ENCODE peak calls at places on chromosomes 13 and 19, in four cellular contexts. One of them, this sample, is unnamed.

GRCh38 chr19:30222993-30223865 is 149.0 kb upstream of the ZNF536 start:
- DNase-seq in GM12878: no peak
- DNase-seq in K562: no peak
- DNase-seq in H1: no peak
- DNase-seq in this sample: no peak

GRCh38 chr13:108342369-108343289 is 73.1 kb downstream of the TNFSF13B start:
- DNase-seq in GM12878: peak; percentile 3
- DNase-seq in K562: no peak
- DNase-seq in H1: no peak
- DNase-seq in this sample: peak; percentile 35

GRCh38 chr13:110648848-110649421 is 33.6 kb downstream of the NAXD start:
- DNase-seq in K562: no peak
- DNase-seq in H1: no peak
- DNase-seq in GM12878: no peak
- DNase-seq in this sample: no peak

GRCh38 chr13:52371736-52372247 is 34.2 kb downstream of the THSD1 start:
- DNase-seq in K562: no peak
- DNase-seq in H1: no peak
- DNase-seq in GM12878: no peak
- DNase-seq in this sample: peak; percentile 63

GRCh38 chr19:40143612-40144011 is 47.6 kb upstream of the MAP3K10 start:
- DNase-seq in H1: no peak
- DNase-seq in K562: no peak
- DNase-seq in GM12878: no peak
- DNase-seq in this sample: no peak

GRCh38 chr13:79445968-79446645 is 34.8 kb upstream of the NDFIP2 start:
- DNase-seq in GM12878: no peak
- DNase-seq in H1: no peak
- DNase-seq in K562: no peak
- DNase-seq in this sample: no peak

GRCh38 chr13:95184317-95184716 is 116.9 kb downstream of the ABCC4 start:
- DNase-seq in GM12878: no peak
- DNase-seq in H1: no peak
- DNase-seq in K562: no peak
- DNase-seq in this sample: no peak

GRCh38 chr13:36599641-36600040 is 74.2 kb upstream of the SERTM1 start:
- DNase-seq in K562: no peak
- DNase-seq in GM12878: no peak
- DNase-seq in H1: no peak
- DNase-seq in this sample: no peak

GRCh38 chr13:113860579-113861432 is 3.1 kb downstream of the GAS6 start:
- DNase-seq in H1: peak; percentile 46
- DNase-seq in GM12878: no peak
- DNase-seq in K562: peak; percentile 73
- DNase-seq in this sample: no peak

GRCh38 chr19:10517361-10517759 is at the start of gene S1PR5:
- DNase-seq in GM12878: no peak
- DNase-seq in H1: no peak
- DNase-seq in K562: peak; percentile 70
- DNase-seq in this sample: no peak

GRCh38 chr13:26525528-26525927 is 32.0 kb upstream of the WASF3 start:
- DNase-seq in GM12878: no peak
- DNase-seq in H1: no peak
- DNase-seq in K562: no peak
- DNase-seq in this sample: no peak

GRCh38 chr19:55418185-55418584 is 10.6 kb upstream of the UBE2S start:
- DNase-seq in H1: peak; percentile 41
- DNase-seq in K562: peak; percentile 62
- DNase-seq in GM12878: no peak
- DNase-seq in this sample: peak; percentile 91

GRCh38 chr13:71797487-71797886 is 69.5 kb downstream of the DACH1 start:
- DNase-seq in GM12878: no peak
- DNase-seq in H1: no peak
- DNase-seq in K562: no peak
- DNase-seq in this sample: no peak

GRCh38 chr13:99992912-99993311 is 11.3 kb downstream of the ZIC2 start:
- DNase-seq in K562: no peak
- DNase-seq in GM12878: no peak
- DNase-seq in H1: no peak
- DNase-seq in this sample: no peak

GRCh38 chr13:41700790-41701310 is 243.5 kb downstream of the RGCC start:
- DNase-seq in K562: no peak
- DNase-seq in H1: no peak
- DNase-seq in GM12878: no peak
- DNase-seq in this sample: peak; percentile 66

GRCh38 chr19:6866646-6867255 is 20.6 kb upstream of the ADGRE1 start:
- DNase-seq in H1: no peak
- DNase-seq in GM12878: no peak
- DNase-seq in K562: no peak
- DNase-seq in this sample: no peak

GRCh38 chr13:25699600-25699999 is 327.8 kb downstream of the ATP8A2 start:
- DNase-seq in GM12878: no peak
- DNase-seq in K562: no peak
- DNase-seq in H1: no peak
- DNase-seq in this sample: no peak

GRCh38 chr13:108785844-108786243 is 156.4 kb downstream of the MYO16 start:
- DNase-seq in K562: no peak
- DNase-seq in GM12878: no peak
- DNase-seq in H1: no peak
- DNase-seq in this sample: no peak

GRCh38 chr19:56964526-56964925 is 124.0 kb upstream of the PEG3 start:
- DNase-seq in GM12878: no peak
- DNase-seq in K562: no peak
- DNase-seq in H1: no peak
- DNase-seq in this sample: no peak

DNA sequence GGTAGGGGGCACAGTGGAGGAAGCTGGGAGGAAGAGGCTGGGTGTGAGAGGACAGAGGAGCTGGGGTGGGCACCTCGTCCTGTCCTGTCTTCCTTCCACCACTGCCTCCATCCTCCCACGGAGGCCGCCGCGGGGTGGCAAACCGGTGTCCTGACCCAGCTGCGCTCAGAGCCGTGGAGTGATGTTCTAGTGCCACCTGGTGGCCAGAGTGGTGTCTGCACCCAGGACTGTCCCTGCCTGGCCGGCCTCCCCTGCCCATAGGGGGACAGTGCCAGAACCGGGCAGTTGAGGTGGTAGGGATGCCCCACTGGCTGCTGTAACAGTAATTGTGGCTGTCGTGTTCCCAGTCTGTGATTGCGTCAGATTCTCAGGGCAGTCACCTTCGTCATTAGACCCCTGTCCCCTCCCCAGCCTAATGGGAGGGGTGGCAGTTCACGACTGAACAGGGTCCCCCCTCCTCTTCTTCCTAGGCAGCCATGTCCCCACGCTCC is 11.1 kb upstream of the ARRDC2 start:
- DNase-seq in K562: peak; percentile 82
- DNase-seq in H1: no peak
- DNase-seq in GM12878: no peak
- DNase-seq in this sample: peak; percentile 52
- TF ChIP-seq CHD1 in K562: no peak
- TF ChIP-seq CHD1 in H1: no peak
- TF ChIP-seq CHD1 in GM12878: no peak
- TF ChIP-seq CHD1 in this sample: peak; percentile 64

GRCh38 chr19:2774083-2774679 is 8.9 kb downstream of the SGTA start:
- DNase-seq in H1: no peak
- DNase-seq in GM12878: no peak
- DNase-seq in K562: no peak
- DNase-seq in this sample: no peak

GRCh38 chr19:2774953-2775555 is 8.0 kb downstream of the SGTA start:
- DNase-seq in GM12878: no peak
- DNase-seq in K562: no peak
- DNase-seq in H1: no peak
- DNase-seq in this sample: no peak

GRCh38 chr19:2779121-2779740 is 3.8 kb downstream of the SGTA start:
- DNase-seq in H1: no peak
- DNase-seq in GM12878: no peak
- DNase-seq in K562: no peak
- DNase-seq in this sample: no peak

GRCh38 chr19:2777952-2778683 is 5.0 kb downstream of the SGTA start:
- DNase-seq in GM12878: no peak
- DNase-seq in H1: no peak
- DNase-seq in K562: no peak
- DNase-seq in this sample: no peak

DNA sequence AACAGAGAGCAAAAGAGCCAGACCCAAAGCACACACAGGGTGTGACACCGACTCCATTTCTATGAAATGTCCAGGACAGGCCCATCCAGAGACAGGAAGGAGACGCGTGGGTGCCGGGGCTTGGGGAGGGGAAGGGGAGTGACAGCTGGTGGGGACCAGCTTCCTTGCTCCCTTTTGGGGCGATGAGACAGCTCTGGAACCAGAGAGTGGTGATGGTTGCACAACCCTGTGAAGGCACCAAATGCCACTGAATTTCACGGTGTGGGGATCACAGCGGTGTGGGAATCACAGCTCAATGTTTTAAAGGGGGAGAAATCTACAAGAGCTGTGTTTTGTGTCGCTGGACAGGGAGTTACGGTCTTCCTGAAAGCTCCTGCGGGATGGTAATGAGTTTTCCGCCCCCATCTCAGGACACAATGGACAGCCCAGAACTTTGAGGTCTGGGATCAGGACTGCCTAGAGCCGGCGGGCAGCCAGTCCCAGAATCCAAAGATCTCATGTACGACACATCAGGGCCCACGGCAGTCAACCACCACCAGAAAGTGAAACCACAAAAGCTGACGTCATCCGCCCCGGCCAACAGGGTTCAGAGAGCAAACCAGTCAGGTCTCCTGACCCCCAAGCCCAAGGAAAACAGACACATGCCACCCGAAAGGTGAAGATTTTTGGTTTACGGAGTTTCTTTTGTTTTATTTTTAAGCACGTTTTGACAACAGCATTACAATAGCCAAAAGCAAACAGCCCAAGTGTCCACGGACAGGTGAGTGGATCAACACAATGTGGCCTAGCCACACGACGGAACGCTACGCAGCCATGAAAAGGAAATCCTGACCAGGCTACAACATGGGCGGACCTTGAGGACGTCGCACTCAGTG is 7.3 kb downstream of the SGTA start:
- DNase-seq in K562: no peak
- DNase-seq in GM12878: no peak
- DNase-seq in H1: no peak
- DNase-seq in this sample: peak; percentile 35
- TF ChIP-seq CHD1 in K562: no peak
- TF ChIP-seq CHD1 in GM12878: no peak
- TF ChIP-seq CHD1 in H1: no peak
- TF ChIP-seq CHD1 in this sample: no peak

GRCh38 chr19:35665604-35666003 is 713 bp upstream of the UPK1A start:
- DNase-seq in H1: no peak
- DNase-seq in K562: no peak
- DNase-seq in GM12878: no peak
- DNase-seq in this sample: no peak

GRCh38 chr19:35661995-35662340 is 4.3 kb upstream of the UPK1A start:
- DNase-seq in H1: no peak
- DNase-seq in K562: no peak
- DNase-seq in GM12878: no peak
- DNase-seq in this sample: no peak

GRCh38 chr19:35665157-35665556 is 1.2 kb upstream of the UPK1A start:
- DNase-seq in H1: no peak
- DNase-seq in GM12878: no peak
- DNase-seq in K562: no peak
- DNase-seq in this sample: no peak

GRCh38 chr19:35666251-35666913 is at the start of gene UPK1A:
- DNase-seq in H1: no peak
- DNase-seq in K562: no peak
- DNase-seq in GM12878: no peak
- DNase-seq in this sample: no peak

DNA sequence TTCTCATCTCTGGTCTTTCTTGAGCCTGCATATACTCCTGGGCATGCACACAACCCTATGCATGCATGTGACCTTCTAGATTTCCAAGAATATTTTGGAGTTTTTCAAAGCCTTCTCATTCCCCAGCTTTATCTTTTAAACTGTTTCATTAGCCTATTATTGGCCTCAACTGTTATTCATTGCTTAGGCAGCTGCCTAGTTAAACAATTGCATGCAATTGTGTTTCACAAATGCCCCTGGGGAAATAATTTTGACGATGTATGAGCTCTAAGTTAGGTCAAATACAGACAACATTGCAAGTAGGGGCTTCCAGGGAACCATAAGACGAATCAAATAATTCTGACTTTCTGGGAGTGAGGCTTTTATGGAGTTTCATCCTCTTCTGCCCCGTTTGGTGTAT is 2.3 kb upstream of the UPK1A start:
- DNase-seq in H1: no peak
- DNase-seq in GM12878: no peak
- DNase-seq in K562: no peak
- DNase-seq in this sample: no peak
- TF ChIP-seq CHD1 in H1: no peak
- TF ChIP-seq CHD1 in GM12878: no peak
- TF ChIP-seq CHD1 in K562: no peak
- TF ChIP-seq CHD1 in this sample: no peak

DNA sequence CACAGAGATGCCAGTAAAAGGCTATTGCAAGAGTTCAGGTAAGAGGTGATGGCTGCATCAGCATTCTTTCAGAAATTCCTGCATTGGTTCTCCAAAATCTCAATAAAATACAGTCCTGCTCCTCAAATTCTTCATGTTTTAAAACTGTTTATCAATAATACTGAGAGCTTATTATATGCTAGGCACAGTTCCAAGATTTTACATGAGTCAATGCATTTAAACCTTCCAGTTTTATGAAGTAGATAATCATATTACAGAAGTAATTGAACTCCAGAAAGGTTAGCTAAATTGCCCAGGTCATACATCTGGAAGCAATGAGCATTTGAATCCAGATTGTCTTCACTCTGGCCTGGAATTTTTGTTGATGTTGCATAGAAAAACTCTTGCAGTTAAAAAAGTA is 282.9 kb upstream of the SLITRK6 start:
- DNase-seq in K562: no peak
- DNase-seq in H1: no peak
- DNase-seq in GM12878: no peak
- DNase-seq in this sample: no peak
- TF ChIP-seq CHD1 in K562: no peak
- TF ChIP-seq CHD1 in H1: no peak
- TF ChIP-seq CHD1 in GM12878: no peak
- TF ChIP-seq CHD1 in this sample: no peak

DNA sequence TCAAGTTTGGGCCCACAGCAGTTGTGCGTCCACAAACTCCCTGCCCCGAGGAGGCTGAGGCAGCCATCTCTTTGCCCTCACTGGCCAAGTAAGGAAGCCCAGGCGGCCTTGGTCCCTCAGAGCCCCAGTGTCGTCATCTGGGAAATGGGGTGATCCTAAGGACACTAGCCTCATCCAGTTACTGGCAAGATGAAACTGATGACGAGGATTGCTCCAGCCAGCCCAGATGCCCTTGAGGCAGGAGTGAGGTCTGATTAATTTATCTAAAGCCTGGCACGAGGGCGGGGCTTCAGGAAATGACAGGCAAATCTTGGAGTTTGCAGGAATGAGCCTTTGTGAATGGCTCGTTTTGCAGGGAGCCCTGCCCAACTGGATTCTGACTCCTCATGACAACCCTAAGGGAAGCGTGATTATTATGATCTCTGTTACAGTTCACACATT is 5.6 kb downstream of the LIPE start:
- DNase-seq in H1: no peak
- DNase-seq in K562: no peak
- DNase-seq in GM12878: no peak
- DNase-seq in this sample: no peak
- TF ChIP-seq CHD1 in H1: no peak
- TF ChIP-seq CHD1 in K562: no peak
- TF ChIP-seq CHD1 in GM12878: no peak
- TF ChIP-seq CHD1 in this sample: no peak